ENCODE peak calls at places on chromosomes 13 and 19, in four cellular contexts. V, G, O and F are unnamed samples. For H3K4me1, the result is how much of the 10 kb centered on the place peaks cover.

GRCh38 chr19:44626067-44626624 is 12.8 kb downstream of the IGSF23 start:
- DNase-seq in G (no peak), O (no peak), V (no peak), F (no peak)

GRCh38 chr19:33064117-33064777 is 441 bp downstream of the RHPN2 start:
- DNase-seq in O (peak), G (no peak), V (peak), F (peak)

GRCh38 chr13:78131811-78132210 is 213.2 kb upstream of the EDNRB start:
- DNase-seq in G (no peak), V (no peak), O (no peak), F (no peak)

GRCh38 chr13:27353166-27353583 is 71.2 kb upstream of the GTF3A start:
- DNase-seq in O (no peak), V (no peak), G (no peak), F (no peak)

GRCh38 chr19:13053761-13054604 is 48.7 kb downstream of the LYL1 start:
- DNase-seq in O (peak), G (no peak), V (peak), F (no peak)

GRCh38 chr19:45960595-45961235 is 12.9 kb downstream of the NOVA2 start:
- DNase-seq in V (no peak), O (no peak), G (no peak), F (no peak)

GRCh38 chr19:48925240-48925843 is 8.2 kb upstream of the DHDH start:
- DNase-seq in V (no peak), O (no peak), G (no peak), F (no peak)

GRCh38 chr19:47047931-47048399 is 459 bp downstream of the TMEM160 start:
- DNase-seq in G (peak), V (peak), O (peak), F (peak)

GRCh38 chr19:30107351-30107750 is 165.3 kb downstream of the URI1 start:
- DNase-seq in V (no peak), O (no peak), G (no peak), F (no peak)

GRCh38 chr13:40940841-40941240 is 78.3 kb downstream of the ELF1 start:
- DNase-seq in G (no peak), V (no peak), O (no peak), F (no peak)

GRCh38 chr19:8986296-8986695 is 23.9 kb downstream of the MUC16 start:
- DNase-seq in O (no peak), V (no peak), G (no peak), F (no peak)

GRCh38 chr19:30060872-30061556 is 119.0 kb downstream of the URI1 start:
- DNase-seq in V (no peak), O (no peak), G (no peak), F (no peak)

GRCh38 chr13:31005066-31005465 is 72.6 kb downstream of the TEX26 start:
- DNase-seq in O (no peak), V (no peak), G (no peak), F (no peak)

GRCh38 chr19:47518139-47518538 is 3.3 kb upstream of the NAPA start:
- DNase-seq in G (no peak), O (no peak), V (no peak), F (peak)

GRCh38 chr19:38433268-38433733 is at the start of gene RYR1:
- DNase-seq in O (peak), G (no peak), V (peak), F (no peak)

GRCh38 chr13:107208889-107209288 is 641.0 kb upstream of the ARGLU1 start:
- DNase-seq in V (no peak), O (no peak), G (no peak), F (no peak)

GRCh38 chr13:96771501-96772367 is 222.5 kb downstream of the OXGR1 start:
- DNase-seq in O (peak), V (no peak), G (no peak), F (no peak)

GRCh38 chr13:98606296-98606695 is 29.4 kb upstream of the STK24 start:
- DNase-seq in O (peak), V (no peak), G (no peak), F (no peak)

GRCh38 chr19:35349614-35350521 is 2.2 kb downstream of the FFAR1 start:
- DNase-seq in O (no peak), G (no peak), V (no peak), F (no peak)

GRCh38 chr19:16589917-16590316 is 17.7 kb upstream of the SLC35E1 start:
- DNase-seq in G (no peak), V (no peak), O (no peak), F (no peak)

GRCh38 chr19:16588824-16589577 is 16.8 kb upstream of the SLC35E1 start:
- DNase-seq in O (no peak), V (no peak), G (no peak), F (no peak)

GRCh38 chr19:16586477-16586871 is 14.3 kb upstream of the SLC35E1 start:
- DNase-seq in O (no peak), V (no peak), G (no peak), F (no peak)

GRCh38 chr19:16587031-16588023 is 15.1 kb upstream of the SLC35E1 start:
- DNase-seq in V (peak), O (no peak), G (no peak), F (peak)

DNA sequence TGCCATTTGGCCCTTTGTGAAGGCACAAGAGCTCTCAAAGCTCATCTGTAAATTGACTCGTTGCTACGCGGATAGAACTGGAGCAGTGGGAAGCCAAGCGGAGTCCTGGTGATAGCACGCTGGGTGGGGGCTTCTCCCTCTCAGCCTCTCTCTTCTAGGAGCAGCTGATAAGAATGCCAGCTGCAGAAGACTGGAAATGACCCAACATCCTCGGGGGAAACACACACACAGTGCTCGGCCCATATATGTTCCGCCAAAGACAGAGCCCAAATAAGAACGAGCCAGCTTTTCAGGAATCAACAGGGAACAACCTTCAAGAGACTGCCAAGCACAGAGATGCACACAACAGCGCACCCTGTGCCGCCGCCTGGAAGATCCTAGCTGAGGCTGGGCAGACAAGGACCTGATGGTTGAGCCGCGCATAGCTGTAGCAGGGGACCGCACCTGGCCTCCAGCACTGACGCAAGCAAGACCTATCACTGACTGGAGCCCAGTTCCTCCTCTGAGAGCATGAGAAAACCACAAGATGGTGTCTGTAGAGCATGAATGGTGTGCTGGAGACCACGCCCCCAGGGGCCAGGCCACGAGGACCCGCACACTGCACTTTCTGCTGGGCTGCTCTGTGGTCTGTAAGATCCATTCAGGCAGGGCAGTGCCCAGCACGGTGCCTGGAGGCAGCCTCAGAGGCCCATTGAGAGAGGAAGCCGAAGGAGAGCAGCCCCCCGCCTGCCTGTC is 16.0 kb upstream of the SLC35E1 start:
- DNase-seq in O (no peak), V (peak), G (no peak), F (peak)
- H3K27ac ChIP-seq in O (peak), V (peak), G (no peak), F (peak)

DNA sequence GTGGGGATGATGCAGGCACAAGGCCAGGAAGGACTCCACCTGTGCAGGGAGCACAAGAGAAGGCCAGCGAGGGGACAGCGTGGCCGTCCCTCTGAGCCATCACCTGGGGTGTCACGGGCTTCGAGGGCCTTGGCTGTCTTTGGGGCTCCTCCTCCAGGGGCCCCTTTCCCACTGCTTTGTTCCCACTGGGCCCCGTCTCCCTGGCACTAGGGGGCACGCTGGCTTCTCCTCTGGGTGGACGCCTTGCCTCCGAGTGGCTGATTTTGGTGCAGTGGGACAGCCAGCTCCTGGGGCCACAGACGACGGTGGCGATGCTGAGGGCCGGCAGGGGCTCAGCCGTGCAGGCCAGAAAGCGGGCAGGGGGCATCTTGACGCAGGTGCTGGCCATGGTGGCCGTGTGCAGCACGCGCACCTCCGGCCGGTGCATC is 43.2 kb upstream of the GRTP1 start:
- DNase-seq in V (no peak), O (no peak), G (no peak), F (no peak)
- H3K4me3 ChIP-seq in V (no peak), O (no peak), G (no peak), F (no peak)

DNA sequence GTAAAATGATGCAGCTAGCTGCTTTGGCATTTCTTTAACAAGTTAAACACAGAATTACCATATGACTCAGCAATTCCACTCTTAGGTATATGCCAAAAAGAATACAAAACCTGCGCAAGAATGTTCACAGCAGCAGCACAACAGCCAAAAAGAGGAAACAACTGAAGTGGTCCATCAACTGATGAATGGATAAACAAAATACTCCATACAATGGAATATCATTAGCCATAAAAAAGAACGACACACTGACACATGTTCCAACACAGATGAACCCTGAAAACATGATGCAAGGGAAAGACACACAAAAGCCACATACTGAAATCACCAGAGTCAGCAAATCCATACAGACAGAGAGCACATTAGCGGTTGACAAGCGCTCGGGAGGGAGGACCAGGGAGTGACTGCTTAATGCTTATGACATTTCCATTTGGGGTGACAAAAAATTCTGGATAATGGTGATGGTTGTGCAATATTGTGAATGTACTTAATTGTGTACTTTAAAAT is 3.0 kb downstream of the PCID2 start:
- DNase-seq in O (no peak), V (no peak), G (no peak), F (no peak)
- H3K4me1 ChIP-seq in O (under half), V (under half), G (under half), F (under half)

DNA sequence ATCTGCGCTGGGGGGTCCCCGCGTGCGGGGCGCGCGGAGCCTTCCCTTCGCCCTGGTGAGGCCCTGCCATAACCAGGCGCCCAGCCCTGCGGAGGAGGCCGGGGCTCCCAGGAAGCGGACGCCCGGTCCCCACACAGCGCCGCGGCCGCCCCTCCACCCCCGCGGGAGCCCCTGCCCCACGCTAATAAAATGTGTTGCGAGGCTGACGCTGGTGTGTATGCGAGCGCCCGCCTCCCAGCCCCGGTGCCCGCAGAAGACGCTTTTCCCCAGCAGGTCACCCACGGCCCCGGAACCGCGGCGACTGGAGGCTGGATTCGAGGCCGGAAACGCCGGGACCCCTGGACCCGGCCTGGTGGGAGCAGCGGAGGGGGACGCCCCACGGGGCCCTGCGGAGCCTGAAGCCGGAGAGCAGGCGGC is 12.1 kb upstream of the CDC34 start:
- DNase-seq in V (no peak), O (peak), G (no peak), F (no peak)
- H3K27ac ChIP-seq in V (no peak), O (no peak), G (no peak), F (no peak)

GRCh38 chr13:94705081-94705751 is 7.1 kb downstream of the SOX21 start:
- DNase-seq in O (no peak), G (no peak), V (no peak), F (no peak)

GRCh38 chr13:94704347-94705080 is 7.8 kb downstream of the SOX21 start:
- DNase-seq in G (no peak), O (no peak), V (no peak), F (no peak)

GRCh38 chr13:94702181-94703041 is 9.9 kb downstream of the SOX21 start:
- DNase-seq in G (no peak), V (no peak), O (no peak), F (no peak)

GRCh38 chr13:94703271-94703670 is 9.1 kb downstream of the SOX21 start:
- DNase-seq in G (no peak), O (no peak), V (no peak), F (no peak)

DNA sequence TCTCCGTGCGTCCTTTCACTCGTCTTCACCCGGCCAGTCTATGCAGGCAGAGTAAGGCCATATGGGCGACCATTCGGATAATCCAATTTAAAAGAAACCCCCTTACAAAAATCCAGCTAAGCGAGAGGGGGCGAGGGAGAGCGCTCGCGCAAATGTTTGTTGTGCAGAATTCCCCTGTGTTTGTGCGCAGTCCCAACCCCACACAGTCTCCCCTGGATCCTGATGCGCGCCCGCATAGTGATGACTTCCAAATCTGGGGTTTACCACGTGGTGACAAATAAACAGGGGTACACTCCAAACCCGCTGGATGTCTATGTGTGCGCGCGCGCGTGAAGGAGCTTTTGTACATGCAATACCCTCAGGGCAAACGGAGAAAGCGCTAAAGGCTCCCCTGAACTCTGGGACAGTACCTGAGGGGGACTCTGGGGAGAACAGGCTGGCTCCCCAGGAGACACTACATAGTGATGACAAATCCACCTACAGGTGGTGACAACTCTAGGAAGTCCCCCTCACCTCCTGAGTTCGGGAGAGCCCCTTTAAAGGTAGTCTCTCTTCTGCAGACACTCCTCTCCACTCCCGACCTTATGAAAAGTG is 8.5 kb downstream of the SOX21 start:
- DNase-seq in O (no peak), V (no peak), G (no peak), F (no peak)
- H3K4me3 ChIP-seq in O (no peak), V (no peak), G (no peak), F (no peak)

DNA sequence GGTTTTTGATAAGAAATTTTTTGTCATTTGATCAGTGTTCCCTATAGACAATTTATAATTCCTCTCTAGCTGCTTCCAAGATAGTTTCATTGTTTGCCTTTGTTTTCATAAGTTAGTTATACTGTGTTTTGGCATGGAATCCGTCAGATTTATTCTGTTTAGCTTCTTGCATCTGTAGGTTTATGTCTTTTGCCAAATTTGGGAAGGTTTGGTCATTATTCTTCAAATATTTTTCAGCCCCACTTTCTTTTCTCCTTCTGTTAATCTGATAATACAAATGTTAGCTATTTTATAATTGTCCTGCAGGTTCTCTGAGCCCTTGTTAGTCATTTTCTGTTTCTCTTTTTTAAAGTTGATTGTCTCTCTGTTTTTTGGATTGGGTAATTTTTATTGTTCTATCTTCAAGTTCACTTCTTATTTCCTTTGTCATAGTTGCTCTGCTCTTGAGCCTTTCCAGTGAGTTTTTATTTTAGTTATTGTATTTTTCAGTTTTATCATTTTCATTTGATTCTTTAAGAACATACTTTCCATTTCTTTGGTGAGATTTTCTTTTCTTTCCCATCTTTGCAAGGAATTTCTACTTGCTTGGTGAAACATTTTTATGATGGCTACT is 5.9 kb upstream of the FCGBP start:
- DNase-seq in V (no peak), G (no peak), O (no peak), F (no peak)
- H3K4me1 ChIP-seq in V (under half), G (under half), O (under half), F (half or more)

DNA sequence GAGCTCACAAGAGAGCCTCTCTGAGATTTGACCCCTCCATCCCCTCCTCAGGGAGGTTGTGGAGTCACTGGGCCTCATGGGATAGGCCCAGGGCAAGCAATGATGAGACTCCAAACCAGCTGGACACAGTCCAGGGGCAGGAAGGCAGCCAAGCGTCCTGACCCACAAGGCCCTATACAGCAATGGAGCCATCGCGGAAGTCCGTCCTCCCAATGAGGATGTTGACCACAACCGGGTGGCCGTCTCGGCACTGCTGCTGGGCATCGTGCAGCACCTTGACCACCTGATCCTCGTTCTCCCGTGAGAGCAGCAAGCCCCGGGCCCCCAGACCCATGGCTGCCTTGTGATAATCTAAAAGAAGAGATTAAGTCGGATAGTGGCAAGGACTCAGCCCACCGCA is 7.9 kb downstream of the SYDE1 start:
- DNase-seq in O (peak), V (no peak), G (no peak), F (no peak)
- H3K27ac ChIP-seq in O (peak), V (peak), G (peak), F (no peak)

GRCh38 chr13:112697756-112698655 is 8.2 kb downstream of the ATP11A start:
- DNase-seq in V (no peak), O (no peak), G (no peak), F (no peak)
- H3K4me3 ChIP-seq in V (no peak), O (no peak), G (no peak), F (no peak)

GRCh38 chr19:16324064-16324383 is 602 bp upstream of the KLF2 start:
- DNase-seq in V (no peak), G (no peak), O (no peak), F (no peak)
- H3K4me1 ChIP-seq in V (under half), G (under half), O (under half), F (under half)

DNA sequence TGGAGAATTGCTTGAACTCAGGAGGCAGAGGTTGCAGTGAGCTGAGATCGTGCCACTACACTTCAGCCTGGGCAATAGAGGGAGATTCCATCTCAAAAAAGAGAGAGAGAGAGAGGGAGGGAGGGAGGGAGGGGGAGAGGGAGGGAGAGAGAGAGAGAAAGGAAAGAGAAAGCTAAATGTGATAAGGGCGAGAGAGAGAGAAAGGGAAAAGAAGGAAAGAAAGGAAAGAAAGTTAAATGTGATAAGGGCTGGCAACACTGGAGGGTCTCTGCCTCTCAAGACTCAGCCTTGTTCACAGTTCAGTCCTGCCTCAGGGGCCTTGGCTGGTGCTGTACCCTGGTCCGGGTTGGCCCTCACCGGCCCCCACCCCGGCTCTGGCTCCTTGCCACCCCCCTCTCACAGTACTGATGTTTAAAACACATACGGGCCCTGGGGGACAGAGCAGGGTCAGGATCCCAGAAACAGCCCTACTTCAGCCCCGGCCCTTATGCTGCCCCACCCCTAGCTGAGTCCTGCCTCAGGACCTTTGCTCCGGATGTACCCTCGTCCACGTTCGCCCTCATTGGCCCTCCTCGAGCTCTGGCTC is 3.5 kb downstream of the MAP1S start:
- DNase-seq in G (no peak), V (no peak), O (peak), F (no peak)
- H3K27ac ChIP-seq in G (no peak), V (no peak), O (no peak), F (no peak)